ENCODE peak calls at places on chromosomes 7 and 10, in four cellular contexts. I is CD8-positive, alpha-beta T cell; E is GM06990; T is progenitor cell of endocrine pancreas. U is an unnamed sample.

GRCh38 chr10:27513451-27514191 is 9.5 kb downstream of the RAB18 start:
- DNase-seq in I (no peak), E (no peak), T (no peak), U (no peak)

GRCh38 chr10:3748484-3748883 is 36.5 kb downstream of the KLF6 start:
- DNase-seq in T (no peak), I (peak; percentile 13), E (no peak), U (no peak)

GRCh38 chr10:11425672-11426071 is 185.8 kb downstream of the USP6NL start:
- DNase-seq in T (no peak), E (no peak), I (no peak), U (no peak)

GRCh38 chr7:39735903-39736302 is 112.5 kb downstream of the RALA start:
- DNase-seq in E (no peak), I (no peak), T (no peak), U (no peak)

GRCh38 chr7:1085266-1085665 is 2.6 kb upstream of the GPER1 start:
- DNase-seq in T (no peak), I (no peak), E (no peak), U (no peak)

GRCh38 chr7:4273566-4274230 is 408.4 kb upstream of the FOXK1 start:
- DNase-seq in I (no peak), T (no peak), E (no peak), U (no peak)

GRCh38 chr7:24178811-24179210 is 105.2 kb upstream of the NPY start:
- DNase-seq in I (no peak), T (no peak), E (no peak), U (no peak)

GRCh38 chr7:41046221-41046761 is 656.6 kb downstream of the INHBA start:
- DNase-seq in I (no peak), E (no peak), T (no peak), U (no peak)

GRCh38 chr10:25933653-25934608 is at the start of gene MYO3A:
- DNase-seq in T (peak; percentile 50), I (no peak), E (peak; percentile 25), U (peak; percentile 44)